ENCODE peak calls at places on chromosomes 13 and 19, in ten cellular contexts. K is PC-9, N is ascending aorta, L is HT1080, B is upper lobe of right lung, X is omental fat pad, U is osteoblast, G is tibial artery, M is bronchial epithelial cell, J is aorta. F is an unnamed sample.

GRCh38 chr13:44648392-44649117 is 72.4 kb upstream of the TSC22D1 start:
- DNase-seq in L (no peak), M (peak; percentile 38), X (no peak), G (no peak), K (no peak), B (no peak), N (no peak), J (no peak), U (peak; percentile 68), F (peak; percentile 42)

GRCh38 chr19:49497047-49497789 is 984 bp downstream of the RPS11 start:
- DNase-seq in B (peak; percentile 88), X (no peak), M (peak; percentile 45), K (peak; percentile 55), J (no peak), L (peak; percentile 72), N (peak; percentile 86), G (peak; percentile 73), U (peak; percentile 94), F (peak; percentile 79)

GRCh38 chr19:13981021-13981420 is 25.1 kb downstream of the RFX1 start:
- DNase-seq in U (peak; percentile 19), K (no peak), L (no peak), N (no peak), J (no peak), G (no peak), B (no peak), X (no peak), M (no peak), F (no peak)

GRCh38 chr13:77696006-77696862 is 1.3 kb upstream of the SLAIN1 start:
- DNase-seq in B (no peak), L (no peak), N (no peak), M (no peak), G (no peak), X (no peak), K (no peak), U (no peak), J (no peak), F (no peak)

GRCh38 chr19:43789029-43789428 is 8.3 kb upstream of the KCNN4 start:
- DNase-seq in N (no peak), K (no peak), G (no peak), L (no peak), M (peak; percentile 33), U (peak; percentile 41), X (no peak), J (peak; percentile 17), B (no peak), F (peak; percentile 66)

GRCh38 chr13:41061914-41062837 is 867 bp downstream of the WBP4 start:
- DNase-seq in J (no peak), G (no peak), L (peak; percentile 76), K (no peak), N (no peak), B (no peak), U (peak; percentile 30), M (peak; percentile 78), X (no peak), F (peak; percentile 80)

GRCh38 chr13:99686157-99686572 is 184.9 kb downstream of the TM9SF2 start:
- DNase-seq in G (no peak), L (no peak), J (no peak), X (no peak), U (peak; percentile 52), B (no peak), M (no peak), K (no peak), N (no peak), F (peak; percentile 6)

GRCh38 chr19:7533925-7534480 is 1.5 kb upstream of the PNPLA6 start:
- DNase-seq in X (no peak), U (peak; percentile 99), K (peak; percentile 65), J (peak; percentile 96), G (peak; percentile 87), L (peak; percentile 54), N (peak; percentile 93), M (peak; percentile 69), B (peak; percentile 92), F (peak; percentile 91)

GRCh38 chr13:35785563-35786327 is 309.3 kb upstream of the MAB21L1 start:
- DNase-seq in J (no peak), X (no peak), L (no peak), B (no peak), U (no peak), G (no peak), N (no peak), M (no peak), K (no peak), F (no peak)

GRCh38 chr13:26679945-26680516 is 80.6 kb downstream of the GPR12 start:
- DNase-seq in L (peak; percentile 30), K (no peak), M (no peak), N (no peak), U (peak; percentile 86), B (no peak), J (no peak), G (no peak), X (no peak), F (no peak)

GRCh38 chr19:38291855-38292254 is 12.2 kb upstream of the C19orf33 start:
- DNase-seq in B (no peak), M (no peak), L (no peak), K (no peak), X (no peak), G (no peak), U (no peak), J (no peak), N (no peak), F (no peak)

GRCh38 chr19:38425810-38426466 is at the start of gene RASGRP4:
- DNase-seq in K (no peak), G (peak; percentile 25), B (peak; percentile 71), M (no peak), L (no peak), J (no peak), X (no peak), U (peak; percentile 58), N (peak; percentile 66), F (no peak)

GRCh38 chr13:23202383-23202782 is 21.6 kb downstream of the SGCG start:
- DNase-seq in X (no peak), B (no peak), M (peak; percentile 4), U (no peak), N (no peak), G (no peak), L (no peak), K (no peak), J (no peak), F (peak; percentile 6)

GRCh38 chr19:4742717-4743646 is 19.3 kb upstream of the DPP9 start:
- DNase-seq in X (no peak), K (no peak), G (no peak), M (no peak), L (no peak), N (no peak), B (no peak), J (no peak), U (peak; percentile 48), F (no peak)

GRCh38 chr13:52159159-52159982 is at the start of gene NEK3:
- DNase-seq in J (peak; percentile 91), G (peak; percentile 60), U (peak; percentile 92), M (peak; percentile 32), K (peak; percentile 29), B (peak; percentile 85), N (peak; percentile 82), L (peak; percentile 51), X (no peak), F (peak; percentile 60)

GRCh38 chr19:7595466-7596133 is at the start of gene CAMSAP3:
- DNase-seq in J (no peak), U (peak; percentile 62), X (no peak), N (no peak), K (peak; percentile 71), B (peak; percentile 85), M (no peak), G (no peak), L (no peak), F (peak; percentile 69)

GRCh38 chr13:75481176-75482069 is 546 bp downstream of the TBC1D4 start:
- DNase-seq in G (no peak), X (no peak), B (peak; percentile 75), J (peak; percentile 82), U (peak; percentile 81), K (peak; percentile 41), N (peak; percentile 67), M (no peak), L (peak; percentile 52), F (peak; percentile 47)

GRCh38 chr19:10295847-10296591 is 6.3 kb downstream of the ICAM5 start:
- DNase-seq in L (no peak), M (no peak), G (no peak), N (no peak), X (no peak), B (no peak), U (peak; percentile 82), J (no peak), K (no peak), F (no peak)

GRCh38 chr13:93364166-93364565 is 137.6 kb downstream of the GPC6 start:
- DNase-seq in U (peak; percentile 19), M (peak; percentile 17), J (no peak), X (no peak), N (no peak), L (peak; percentile 72), G (no peak), B (no peak), K (no peak), F (peak; percentile 46)

GRCh38 chr19:3980353-3981251 is 4.7 kb downstream of the EEF2 start:
- DNase-seq in G (no peak), J (no peak), U (peak; percentile 68), M (no peak), B (no peak), L (no peak), X (no peak), K (no peak), N (no peak), F (no peak)

GRCh38 chr13:70043685-70044084 is 63.9 kb upstream of the ATXN8OS start:
- DNase-seq in N (no peak), G (no peak), L (peak; percentile 88), J (no peak), M (peak; percentile 60), X (no peak), U (no peak), B (no peak), K (no peak), F (peak; percentile 82)

GRCh38 chr19:50839712-50840655 is 6.6 kb upstream of the KLK15 start:
- DNase-seq in G (no peak), U (no peak), L (no peak), J (peak; percentile 21), M (no peak), K (no peak), B (peak; percentile 35), N (no peak), X (no peak), F (no peak)

GRCh38 chr13:23792680-23793079 is 96.5 kb downstream of the MIPEP start:
- DNase-seq in M (no peak), K (no peak), J (no peak), N (no peak), U (no peak), B (no peak), L (no peak), X (no peak), G (no peak), F (no peak)